ENCODE peak calls at places on chromosomes 4 and X, in five cellular contexts. D, Z, Q, M and J are unnamed samples.
A peak's percentile ranks its signal among the peaks of the same experiment; 100 is the strongest.

GRCh38 chrX:73447311-73447794 is 500 bp downstream of the CDX4 start:
- DNase-seq in D (peak; percentile 63), Z (no peak), Q (no peak), M (no peak), J (no peak)

GRCh38 chrX:45758738-45759397 is 558.2 kb upstream of the DIPK2B start:
- DNase-seq in D (no peak), Z (no peak), Q (no peak), M (no peak), J (no peak)

GRCh38 chr4:16693641-16694040 is 204.8 kb downstream of the LDB2 start:
- DNase-seq in D (no peak), Z (no peak), Q (no peak), M (no peak), J (no peak)

GRCh38 chr4:89403826-89404225 is 96.2 kb upstream of the GPRIN3 start:
- DNase-seq in D (no peak), Z (no peak), Q (no peak), M (no peak), J (no peak)

GRCh38 chr4:158578476-158578875 is 56.8 kb downstream of the RXFP1 start:
- DNase-seq in D (no peak), Z (no peak), Q (no peak), M (no peak), J (no peak)

GRCh38 chrX:30488092-30488491 is 89.5 kb downstream of the TASL start:
- DNase-seq in D (no peak), Z (no peak), Q (no peak), M (no peak), J (no peak)

GRCh38 chr4:112183252-112183651 is 38.0 kb downstream of the FAM241A start:
- DNase-seq in D (no peak), Z (no peak), Q (no peak), M (no peak), J (no peak)

GRCh38 chr4:26822546-26822945 is 38.1 kb upstream of the STIM2 start:
- DNase-seq in D (no peak), Z (no peak), Q (no peak), M (no peak), J (no peak)

GRCh38 chr4:80500593-80500992 is 165.1 kb downstream of the CFAP299 start:
- DNase-seq in D (no peak), Z (no peak), Q (no peak), M (no peak), J (no peak)

GRCh38 chr4:124833831-124834505 is 121.4 kb upstream of the ANKRD50 start:
- DNase-seq in D (no peak), Z (no peak), Q (no peak), M (no peak), J (no peak)

GRCh38 chrX:50971390-50971789 is 60.9 kb downstream of the BMP15 start:
- DNase-seq in D (no peak), Z (no peak), Q (no peak), M (no peak), J (no peak)

GRCh38 chrX:47595701-47596655 is 13.7 kb downstream of the TIMP1 start:
- DNase-seq in D (no peak), Z (no peak), Q (no peak), M (no peak), J (no peak)

GRCh38 chr4:3879681-3880594 is 113.8 kb downstream of the ADRA2C start:
- DNase-seq in D (peak; percentile 71), Z (no peak), Q (no peak), M (no peak), J (no peak)

GRCh38 chr4:4594531-4594930 is 52.7 kb upstream of the STX18 start:
- DNase-seq in D (no peak), Z (no peak), Q (no peak), M (no peak), J (no peak)

GRCh38 chr4:65917486-65917885 is 247.2 kb upstream of the EPHA5 start:
- DNase-seq in D (no peak), Z (no peak), Q (no peak), M (no peak), J (no peak)